ENCODE peak calls at places on chromosomes 12 and 14, in five cellular contexts. One of them, this sample, is unnamed.

GRCh38 chr14:23514009-23514962 is 37.3 kb downstream of the ZFHX2 start:
- DNase-seq in BE2C: no peak
- DNase-seq in CD8-positive, alpha-beta T cell: no peak
- DNase-seq in upper lobe of right lung: no peak
- DNase-seq in cardiac fibroblast: no peak
- DNase-seq in this sample: no peak

GRCh38 chr12:9337656-9338055 is 129.5 kb upstream of the PZP start:
- DNase-seq in BE2C: no peak
- DNase-seq in CD8-positive, alpha-beta T cell: no peak
- DNase-seq in upper lobe of right lung: no peak
- DNase-seq in cardiac fibroblast: no peak
- DNase-seq in this sample: no peak

GRCh38 chr12:68119250-68119649 is 40.3 kb downstream of the IFNG start:
- DNase-seq in BE2C: no peak
- DNase-seq in CD8-positive, alpha-beta T cell: no peak
- DNase-seq in upper lobe of right lung: no peak
- DNase-seq in cardiac fibroblast: no peak
- DNase-seq in this sample: no peak

GRCh38 chr12:109571773-109572505 is 1.4 kb downstream of the MMAB start:
- DNase-seq in BE2C: no peak
- DNase-seq in CD8-positive, alpha-beta T cell: no peak
- DNase-seq in upper lobe of right lung: no peak
- DNase-seq in cardiac fibroblast: no peak
- DNase-seq in this sample: no peak

GRCh38 chr12:128783129-128783574 is 40.6 kb downstream of the SLC15A4 start:
- DNase-seq in BE2C: no peak
- DNase-seq in CD8-positive, alpha-beta T cell: peak; percentile 41
- DNase-seq in upper lobe of right lung: peak; percentile 21
- DNase-seq in cardiac fibroblast: peak; percentile 14
- DNase-seq in this sample: no peak

GRCh38 chr14:47102472-47102871 is 450.9 kb upstream of the RPL10L start:
- DNase-seq in BE2C: no peak
- DNase-seq in CD8-positive, alpha-beta T cell: no peak
- DNase-seq in upper lobe of right lung: no peak
- DNase-seq in cardiac fibroblast: no peak
- DNase-seq in this sample: no peak

GRCh38 chr12:48165089-48166031 is 8.0 kb upstream of the ASB8 start:
- DNase-seq in BE2C: peak; percentile 52
- DNase-seq in CD8-positive, alpha-beta T cell: peak; percentile 54
- DNase-seq in upper lobe of right lung: no peak
- DNase-seq in cardiac fibroblast: peak; percentile 76
- DNase-seq in this sample: peak; percentile 52

GRCh38 chr14:93720981-93721483 is 67.3 kb downstream of the PRIMA1 start:
- DNase-seq in BE2C: no peak
- DNase-seq in CD8-positive, alpha-beta T cell: no peak
- DNase-seq in upper lobe of right lung: peak; percentile 44
- DNase-seq in cardiac fibroblast: no peak
- DNase-seq in this sample: no peak

GRCh38 chr12:54616933-54617535 is 17.7 kb downstream of the LACRT start:
- DNase-seq in BE2C: no peak
- DNase-seq in CD8-positive, alpha-beta T cell: no peak
- DNase-seq in upper lobe of right lung: no peak
- DNase-seq in cardiac fibroblast: no peak
- DNase-seq in this sample: no peak

GRCh38 chr12:111673503-111673902 is 12.3 kb downstream of the BRAP start:
- DNase-seq in BE2C: peak; percentile 37
- DNase-seq in CD8-positive, alpha-beta T cell: no peak
- DNase-seq in upper lobe of right lung: no peak
- DNase-seq in cardiac fibroblast: peak; percentile 65
- DNase-seq in this sample: no peak

GRCh38 chr12:111287125-111287900 is 81.6 kb downstream of the PHETA1 start:
- DNase-seq in BE2C: no peak
- DNase-seq in CD8-positive, alpha-beta T cell: no peak
- DNase-seq in upper lobe of right lung: no peak
- DNase-seq in cardiac fibroblast: no peak
- DNase-seq in this sample: no peak

GRCh38 chr12:14773685-14774073 is 29.6 kb downstream of the WBP11 start:
- DNase-seq in BE2C: no peak
- DNase-seq in CD8-positive, alpha-beta T cell: no peak
- DNase-seq in upper lobe of right lung: no peak
- DNase-seq in cardiac fibroblast: no peak
- DNase-seq in this sample: peak; percentile 38

GRCh38 chr14:34971801-34972200 is 11.0 kb upstream of the SRP54 start:
- DNase-seq in BE2C: no peak
- DNase-seq in CD8-positive, alpha-beta T cell: no peak
- DNase-seq in upper lobe of right lung: no peak
- DNase-seq in cardiac fibroblast: no peak
- DNase-seq in this sample: no peak

GRCh38 chr14:21069388-21070082 is 569 bp upstream of the ARHGEF40 start:
- DNase-seq in BE2C: peak; percentile 33
- DNase-seq in CD8-positive, alpha-beta T cell: no peak
- DNase-seq in upper lobe of right lung: peak; percentile 72
- DNase-seq in cardiac fibroblast: peak; percentile 33
- DNase-seq in this sample: peak; percentile 66

GRCh38 chr12:22458301-22458917 is 85.9 kb downstream of the C2CD5 start:
- DNase-seq in BE2C: no peak
- DNase-seq in CD8-positive, alpha-beta T cell: no peak
- DNase-seq in upper lobe of right lung: no peak
- DNase-seq in cardiac fibroblast: no peak
- DNase-seq in this sample: no peak

GRCh38 chr12:71694099-71694820 is 8.4 kb downstream of the TMEM19 start:
- DNase-seq in BE2C: no peak
- DNase-seq in CD8-positive, alpha-beta T cell: no peak
- DNase-seq in upper lobe of right lung: no peak
- DNase-seq in cardiac fibroblast: no peak
- DNase-seq in this sample: no peak

GRCh38 chr12:95516757-95517156 is 34.5 kb downstream of the USP44 start:
- DNase-seq in BE2C: no peak
- DNase-seq in CD8-positive, alpha-beta T cell: no peak
- DNase-seq in upper lobe of right lung: no peak
- DNase-seq in cardiac fibroblast: no peak
- DNase-seq in this sample: no peak

GRCh38 chr12:120466560-120467315 is 2.8 kb downstream of the SRSF9 start:
- DNase-seq in BE2C: peak; percentile 55
- DNase-seq in CD8-positive, alpha-beta T cell: peak; percentile 48
- DNase-seq in upper lobe of right lung: no peak
- DNase-seq in cardiac fibroblast: peak; percentile 60
- DNase-seq in this sample: peak; percentile 55

GRCh38 chr12:24027352-24027751 is 77.9 kb upstream of the SOX5 start:
- DNase-seq in BE2C: no peak
- DNase-seq in CD8-positive, alpha-beta T cell: no peak
- DNase-seq in upper lobe of right lung: no peak
- DNase-seq in cardiac fibroblast: no peak
- DNase-seq in this sample: no peak

GRCh38 chr12:21710944-21711343 is 53.3 kb upstream of the LDHB start:
- DNase-seq in BE2C: no peak
- DNase-seq in CD8-positive, alpha-beta T cell: no peak
- DNase-seq in upper lobe of right lung: no peak
- DNase-seq in cardiac fibroblast: peak; percentile 10
- DNase-seq in this sample: no peak

GRCh38 chr12:54993181-54993835 is 8.7 kb upstream of the TESPA1 start:
- DNase-seq in BE2C: peak; percentile 55
- DNase-seq in CD8-positive, alpha-beta T cell: peak; percentile 52
- DNase-seq in upper lobe of right lung: no peak
- DNase-seq in cardiac fibroblast: peak; percentile 72
- DNase-seq in this sample: peak; percentile 53

GRCh38 chr12:10771132-10771733 is 31.2 kb downstream of the TAS2R7 start:
- DNase-seq in BE2C: no peak
- DNase-seq in CD8-positive, alpha-beta T cell: no peak
- DNase-seq in upper lobe of right lung: no peak
- DNase-seq in cardiac fibroblast: peak; percentile 62
- DNase-seq in this sample: no peak

GRCh38 chr12:69120331-69120730 is 119.0 kb upstream of the CPSF6 start:
- DNase-seq in BE2C: no peak
- DNase-seq in CD8-positive, alpha-beta T cell: no peak
- DNase-seq in upper lobe of right lung: no peak
- DNase-seq in cardiac fibroblast: no peak
- DNase-seq in this sample: no peak

GRCh38 chr14:69501362-69501964 is 16.9 kb downstream of the PLEKHD1 start:
- DNase-seq in BE2C: no peak
- DNase-seq in CD8-positive, alpha-beta T cell: no peak
- DNase-seq in upper lobe of right lung: peak; percentile 67
- DNase-seq in cardiac fibroblast: peak; percentile 52
- DNase-seq in this sample: no peak

GRCh38 chr14:21070610-21071224 is 613 bp downstream of the ARHGEF40 start:
- DNase-seq in BE2C: peak; percentile 52
- DNase-seq in CD8-positive, alpha-beta T cell: peak; percentile 30
- DNase-seq in upper lobe of right lung: no peak
- DNase-seq in cardiac fibroblast: peak; percentile 55
- DNase-seq in this sample: peak; percentile 60

GRCh38 chr12:110647669-110648068 is 33.7 kb downstream of the TCTN1 start:
- DNase-seq in BE2C: no peak
- DNase-seq in CD8-positive, alpha-beta T cell: peak; percentile 34
- DNase-seq in upper lobe of right lung: no peak
- DNase-seq in cardiac fibroblast: no peak
- DNase-seq in this sample: no peak

GRCh38 chr14:30291216-30291615 is 267.7 kb upstream of the G2E3 start:
- DNase-seq in BE2C: no peak
- DNase-seq in CD8-positive, alpha-beta T cell: no peak
- DNase-seq in upper lobe of right lung: no peak
- DNase-seq in cardiac fibroblast: peak; percentile 68
- DNase-seq in this sample: no peak

GRCh38 chr12:52246720-52247621 is 13.9 kb downstream of the KRT7 start:
- DNase-seq in BE2C: no peak
- DNase-seq in CD8-positive, alpha-beta T cell: no peak
- DNase-seq in upper lobe of right lung: no peak
- DNase-seq in cardiac fibroblast: no peak
- DNase-seq in this sample: no peak

GRCh38 chr12:102675672-102676071 is 195.3 kb upstream of the IGF1 start:
- DNase-seq in BE2C: no peak
- DNase-seq in CD8-positive, alpha-beta T cell: no peak
- DNase-seq in upper lobe of right lung: no peak
- DNase-seq in cardiac fibroblast: no peak
- DNase-seq in this sample: no peak

GRCh38 chr12:74988156-74988555 is 221.5 kb downstream of the KCNC2 start:
- DNase-seq in BE2C: no peak
- DNase-seq in CD8-positive, alpha-beta T cell: no peak
- DNase-seq in upper lobe of right lung: no peak
- DNase-seq in cardiac fibroblast: no peak
- DNase-seq in this sample: no peak

GRCh38 chr12:76921891-76922664 is 43.3 kb upstream of the CSRP2 start:
- DNase-seq in BE2C: no peak
- DNase-seq in CD8-positive, alpha-beta T cell: no peak
- DNase-seq in upper lobe of right lung: no peak
- DNase-seq in cardiac fibroblast: no peak
- DNase-seq in this sample: no peak

GRCh38 chr12:32107376-32108267 is 975 bp downstream of the BICD1 start:
- DNase-seq in BE2C: peak; percentile 19
- DNase-seq in CD8-positive, alpha-beta T cell: peak; percentile 22
- DNase-seq in upper lobe of right lung: no peak
- DNase-seq in cardiac fibroblast: peak; percentile 57
- DNase-seq in this sample: peak; percentile 12

GRCh38 chr12:49983892-49984291 is 11.1 kb downstream of the AQP6 start:
- DNase-seq in BE2C: peak; percentile 86
- DNase-seq in CD8-positive, alpha-beta T cell: no peak
- DNase-seq in upper lobe of right lung: no peak
- DNase-seq in cardiac fibroblast: peak; percentile 89
- DNase-seq in this sample: no peak
- TF ChIP-seq CTCF in BE2C: no peak
- TF ChIP-seq CTCF in CD8-positive, alpha-beta T cell: no peak
- TF ChIP-seq CTCF in upper lobe of right lung: no peak
- TF ChIP-seq CTCF in cardiac fibroblast: peak; percentile 16
- TF ChIP-seq CTCF in this sample: no peak

GRCh38 chr12:105427883-105428282 is 97.4 kb downstream of the C12orf75 start:
- DNase-seq in BE2C: no peak
- DNase-seq in CD8-positive, alpha-beta T cell: no peak
- DNase-seq in upper lobe of right lung: no peak
- DNase-seq in cardiac fibroblast: peak; percentile 10
- DNase-seq in this sample: no peak

GRCh38 chr12:105431537-105431936 is 101.0 kb downstream of the C12orf75 start:
- DNase-seq in BE2C: no peak
- DNase-seq in CD8-positive, alpha-beta T cell: no peak
- DNase-seq in upper lobe of right lung: no peak
- DNase-seq in cardiac fibroblast: no peak
- DNase-seq in this sample: no peak

GRCh38 chr12:105426766-105427165 is 96.3 kb downstream of the C12orf75 start:
- DNase-seq in BE2C: no peak
- DNase-seq in CD8-positive, alpha-beta T cell: no peak
- DNase-seq in upper lobe of right lung: no peak
- DNase-seq in cardiac fibroblast: no peak
- DNase-seq in this sample: no peak

GRCh38 chr12:105425263-105426174 is 95.0 kb downstream of the C12orf75 start:
- DNase-seq in BE2C: no peak
- DNase-seq in CD8-positive, alpha-beta T cell: no peak
- DNase-seq in upper lobe of right lung: no peak
- DNase-seq in cardiac fibroblast: no peak
- DNase-seq in this sample: no peak

GRCh38 chr12:105428793-105429192 is 98.3 kb downstream of the C12orf75 start:
- DNase-seq in BE2C: no peak
- DNase-seq in CD8-positive, alpha-beta T cell: no peak
- DNase-seq in upper lobe of right lung: no peak
- DNase-seq in cardiac fibroblast: peak; percentile 21
- DNase-seq in this sample: no peak
- TF ChIP-seq CTCF in BE2C: no peak
- TF ChIP-seq CTCF in CD8-positive, alpha-beta T cell: no peak
- TF ChIP-seq CTCF in upper lobe of right lung: no peak
- TF ChIP-seq CTCF in cardiac fibroblast: no peak
- TF ChIP-seq CTCF in this sample: no peak

GRCh38 chr12:5976711-5977110 is 31.7 kb upstream of the ANO2 start:
- DNase-seq in BE2C: no peak
- DNase-seq in CD8-positive, alpha-beta T cell: no peak
- DNase-seq in upper lobe of right lung: no peak
- DNase-seq in cardiac fibroblast: no peak
- DNase-seq in this sample: no peak
- TF ChIP-seq CTCF in BE2C: no peak
- TF ChIP-seq CTCF in CD8-positive, alpha-beta T cell: no peak
- TF ChIP-seq CTCF in upper lobe of right lung: no peak
- TF ChIP-seq CTCF in cardiac fibroblast: no peak
- TF ChIP-seq CTCF in this sample: no peak

DNA sequence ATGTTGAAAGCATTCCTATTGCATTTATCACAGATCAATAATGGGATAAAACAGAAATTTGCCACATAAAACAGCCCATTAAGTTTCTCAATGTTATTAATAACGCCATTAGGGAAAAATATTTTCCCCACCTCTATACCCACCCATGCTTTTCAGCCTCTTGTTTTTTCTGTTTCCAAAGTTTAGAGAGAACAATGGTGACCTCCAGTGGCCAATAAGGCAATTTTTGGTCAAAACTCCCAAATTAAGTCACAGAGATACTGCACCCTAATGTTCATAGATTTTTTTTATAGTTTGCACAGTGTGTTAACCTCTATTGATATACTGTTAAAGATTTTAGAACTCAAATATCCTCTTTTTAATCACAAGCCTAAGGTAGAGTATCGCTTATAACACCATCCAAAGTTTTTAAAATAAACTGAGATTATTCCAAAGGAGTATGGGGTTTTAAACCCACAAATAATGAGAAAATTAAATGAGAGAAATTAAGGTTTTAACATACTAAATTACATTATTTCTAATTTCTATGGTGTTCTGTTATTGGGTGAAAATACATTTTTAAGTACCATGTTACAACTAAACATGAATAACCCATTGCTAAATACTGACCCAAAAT is 184.7 kb upstream of the DCN start:
- DNase-seq in BE2C: no peak
- DNase-seq in CD8-positive, alpha-beta T cell: no peak
- DNase-seq in upper lobe of right lung: no peak
- DNase-seq in cardiac fibroblast: peak; percentile 45
- DNase-seq in this sample: no peak
- TF ChIP-seq CTCF in BE2C: peak; percentile 68
- TF ChIP-seq CTCF in CD8-positive, alpha-beta T cell: peak; percentile 49
- TF ChIP-seq CTCF in upper lobe of right lung: peak; percentile 44
- TF ChIP-seq CTCF in cardiac fibroblast: peak; percentile 45
- TF ChIP-seq CTCF in this sample: peak; percentile 63